ENCODE peak calls at places on chromosomes 13 and 19, in seven cellular contexts. C, I, G, V, X, T and E are unnamed samples.

GRCh38 chr13:46321494-46322225 is 65.4 kb downstream of the RUBCNL start:
- DNase-seq in T (peak), C (no peak), G (peak), I (peak), X (peak), V (peak), E (peak)

GRCh38 chr13:71786815-71787214 is 80.2 kb downstream of the DACH1 start:
- DNase-seq in X (no peak), T (no peak), C (no peak), G (no peak), V (no peak), I (no peak), E (no peak)

GRCh38 chr13:101554420-101555125 is 102.1 kb downstream of the ITGBL1 start:
- DNase-seq in C (no peak), I (peak), G (no peak), T (no peak), X (no peak), V (no peak), E (no peak)

GRCh38 chr13:38769526-38769925 is 82.6 kb downstream of the FREM2 start:
- DNase-seq in G (no peak), V (no peak), X (no peak), T (no peak), C (no peak), I (no peak), E (no peak)

GRCh38 chr13:44438234-44438579 is 64.6 kb downstream of the SERP2 start:
- DNase-seq in V (no peak), C (no peak), T (no peak), G (no peak), I (no peak), X (no peak), E (no peak)

GRCh38 chr19:57558525-57558924 is 1.1 kb downstream of the ZNF550 start:
- DNase-seq in I (peak), T (peak), C (no peak), G (no peak), X (no peak), V (no peak), E (no peak)

GRCh38 chr13:98198683-98199082 is 21.6 kb upstream of the RNF113B start:
- DNase-seq in T (no peak), V (no peak), X (no peak), C (no peak), I (no peak), G (no peak), E (no peak)

GRCh38 chr19:45154064-45154827 is 6.5 kb downstream of the NKPD1 start:
- DNase-seq in G (no peak), I (peak), V (no peak), T (peak), C (no peak), X (no peak), E (no peak)

GRCh38 chr19:15913830-15914229 is 16.0 kb upstream of the CYP4F2 start:
- DNase-seq in T (no peak), V (no peak), C (no peak), G (no peak), X (no peak), I (no peak), E (no peak)

GRCh38 chr13:74128171-74128767 is 5.9 kb downstream of the KLF12 start:
- DNase-seq in T (no peak), V (no peak), I (peak), X (no peak), G (no peak), C (no peak), E (no peak)